ENCODE peak calls at places on chromosome 5, in eight cellular contexts. O, B, V, M, I, E, A and Y are unnamed samples.

GRCh38 chr5:122902263-122902662 is 56.9 kb downstream of the SNX24 start:
- DNase-seq in O (no peak), B (no peak), V (no peak), M (no peak), I (no peak), E (no peak), A (no peak), Y (no peak)

GRCh38 chr5:9820696-9821449 is 190.7 kb upstream of the TAS2R1 start:
- DNase-seq in O (no peak), B (no peak), V (peak; percentile 6), M (no peak), I (no peak), E (no peak), A (no peak), Y (no peak)

GRCh38 chr5:123856736-123857135 is 344.8 kb downstream of the CSNK1G3 start:
- DNase-seq in O (no peak), B (no peak), V (no peak), M (no peak), I (no peak), E (no peak), A (no peak), Y (no peak)

GRCh38 chr5:7871560-7872113 is 2.7 kb downstream of the MTRR start:
- DNase-seq in O (no peak), B (no peak), V (no peak), M (no peak), I (no peak), E (no peak), A (no peak), Y (no peak)

GRCh38 chr5:24005384-24005783 is 498.0 kb downstream of the PRDM9 start:
- DNase-seq in O (no peak), B (no peak), V (no peak), M (no peak), I (no peak), E (no peak), A (no peak), Y (no peak)

GRCh38 chr5:111511174-111512025 is 935 bp downstream of the STARD4 start:
- DNase-seq in O (no peak), B (no peak), V (no peak), M (no peak), I (no peak), E (no peak), A (no peak), Y (no peak)

GRCh38 chr5:90301248-90301647 is 108.3 kb downstream of the CETN3 start:
- DNase-seq in O (no peak), B (no peak), V (no peak), M (no peak), I (no peak), E (no peak), A (no peak), Y (no peak)

GRCh38 chr5:179805529-179806249 is 977 bp downstream of the MGAT4B start:
- DNase-seq in O (no peak), B (peak; percentile 73), V (peak; percentile 98), M (no peak), I (peak; percentile 68), E (peak; percentile 81), A (peak; percentile 61), Y (no peak)

GRCh38 chr5:5159282-5160108 is 19.4 kb downstream of the ADAMTS16 start:
- DNase-seq in O (no peak), B (no peak), V (no peak), M (no peak), I (no peak), E (no peak), A (no peak), Y (no peak)

GRCh38 chr5:51650824-51651223 is 267.6 kb downstream of the ISL1 start:
- DNase-seq in O (no peak), B (no peak), V (no peak), M (no peak), I (no peak), E (no peak), A (no peak), Y (no peak)

GRCh38 chr5:32771037-32771436 is 59.9 kb downstream of the NPR3 start:
- DNase-seq in O (no peak), B (peak; percentile 63), V (no peak), M (no peak), I (no peak), E (no peak), A (no peak), Y (no peak)

GRCh38 chr5:57258052-57258451 is 84.2 kb downstream of the GPBP1 start:
- DNase-seq in O (no peak), B (no peak), V (no peak), M (no peak), I (no peak), E (no peak), A (no peak), Y (no peak)

DNA sequence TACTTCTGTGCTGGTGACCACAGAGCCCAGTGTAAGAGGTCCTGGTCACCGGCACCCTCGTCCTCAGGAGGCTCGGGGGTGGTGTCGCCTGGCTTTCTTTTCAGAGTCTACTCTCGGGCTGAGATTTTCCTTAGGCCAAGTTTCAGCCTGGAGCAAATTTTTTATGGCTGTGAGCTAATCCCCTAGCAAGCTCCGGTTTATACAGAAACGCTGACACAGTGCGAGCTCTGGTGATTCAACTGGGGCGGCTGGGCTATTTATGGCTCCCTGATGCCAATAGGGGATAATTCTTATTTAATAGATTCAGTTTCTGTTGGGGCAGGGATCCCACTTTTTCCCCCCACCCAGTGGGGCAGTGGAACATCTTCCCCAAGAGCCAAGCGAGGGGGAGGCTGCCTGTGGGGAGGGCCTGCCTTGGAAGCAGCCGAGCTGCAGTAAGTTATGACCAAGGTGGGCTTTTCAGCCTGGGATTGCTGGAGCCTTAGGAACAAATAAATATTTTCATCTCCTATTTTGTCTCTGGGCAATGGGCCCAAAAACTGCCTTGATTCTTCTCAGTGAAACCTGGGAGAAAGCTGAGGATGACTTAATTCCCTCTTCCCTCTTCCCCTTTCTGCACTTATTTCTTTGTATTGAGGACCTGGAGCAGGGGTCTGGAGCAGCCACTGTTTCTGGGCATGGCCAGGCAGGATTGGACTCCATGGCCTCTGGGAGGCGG is 129.0 kb downstream of the MACROH2A1 start:
- DNase-seq in O (no peak), B (peak; percentile 64), V (peak; percentile 90), M (no peak), I (no peak), E (no peak), A (no peak), Y (no peak)
- H3K4me1 ChIP-seq in O (no peaks in the 10 kb centered on the region), B (no peaks in the 10 kb centered on the region), V (peaks cover 48% of the 10 kb centered on the region), M (no peaks in the 10 kb centered on the region), I (peaks cover 5% of the 10 kb centered on the region), E (no peaks in the 10 kb centered on the region), A (no peaks in the 10 kb centered on the region), Y (no peaks in the 10 kb centered on the region)

DNA sequence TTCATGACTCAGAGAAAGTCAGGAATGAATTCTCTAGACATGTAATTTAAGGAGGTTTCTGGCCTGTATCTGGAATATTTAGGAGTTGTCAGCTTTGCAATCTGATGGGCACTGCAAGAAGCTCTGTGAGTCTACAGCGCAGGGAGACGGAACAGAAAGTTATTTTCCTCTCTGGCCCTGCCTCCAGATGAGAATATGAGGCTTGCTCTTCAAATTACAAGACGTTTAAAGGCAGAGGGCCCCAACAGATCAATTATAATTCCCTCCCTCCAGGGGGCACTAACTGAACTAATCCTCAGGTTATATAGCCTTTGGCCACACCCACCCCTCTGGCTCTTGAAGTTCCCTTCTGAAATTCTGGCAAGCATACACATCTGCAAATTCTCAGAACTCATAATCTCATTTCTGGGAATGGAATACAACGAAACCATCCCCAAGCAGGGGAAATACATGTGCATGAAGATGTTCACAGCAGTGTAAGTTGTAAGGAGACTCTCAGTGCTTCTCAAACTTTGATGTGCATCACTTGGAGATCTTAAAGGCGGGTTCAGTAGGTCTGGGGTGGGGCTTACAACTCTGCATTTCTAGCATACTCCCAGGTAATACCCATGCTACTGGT is 307.6 kb downstream of the CWC27 start:
- DNase-seq in O (peak; percentile 57), B (peak; percentile 69), V (peak; percentile 73), M (peak; percentile 45), I (no peak), E (no peak), A (peak; percentile 42), Y (no peak)
- H3K4me1 ChIP-seq in O (peaks cover 3% of the 10 kb centered on the region), B (no peaks in the 10 kb centered on the region), V (peaks cover 17% of the 10 kb centered on the region), M (peaks cover 4% of the 10 kb centered on the region), I (no peaks in the 10 kb centered on the region), E (peaks cover 7% of the 10 kb centered on the region), A (peaks cover 38% of the 10 kb centered on the region), Y (no peaks in the 10 kb centered on the region)

DNA sequence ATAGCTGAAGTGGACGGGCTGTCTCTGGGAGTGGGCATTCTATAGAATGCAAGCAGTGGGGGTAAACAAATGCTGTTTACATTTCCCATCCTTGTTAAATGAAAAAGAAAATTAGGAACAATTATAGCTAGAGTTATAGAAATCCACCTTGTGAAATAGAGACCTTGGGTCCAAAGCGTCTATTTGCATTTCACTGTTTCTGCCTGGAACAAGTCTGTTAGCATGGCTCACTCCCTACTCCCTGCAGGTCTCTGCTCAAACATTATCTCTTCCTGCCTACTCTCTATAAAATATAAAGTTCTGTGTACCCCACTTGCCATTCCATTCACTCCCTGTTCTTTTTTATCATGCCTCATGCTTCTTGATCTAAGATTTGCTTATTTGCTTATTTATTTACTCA is 975.7 kb upstream of the WWC1 start:
- DNase-seq in O (no peak), B (no peak), V (no peak), M (no peak), I (no peak), E (no peak), A (no peak), Y (no peak)
- H3K4me1 ChIP-seq in O (no peaks in the 10 kb centered on the region), B (no peaks in the 10 kb centered on the region), V (no peaks in the 10 kb centered on the region), M (peaks cover 5% of the 10 kb centered on the region), I (no peaks in the 10 kb centered on the region), E (no peaks in the 10 kb centered on the region), A (no peaks in the 10 kb centered on the region), Y (no peaks in the 10 kb centered on the region)

GRCh38 chr5:132464155-132464939 is 26.2 kb downstream of the IRF1 start:
- DNase-seq in O (no peak), B (no peak), V (peak; percentile 87), M (no peak), I (no peak), E (no peak), A (no peak), Y (no peak)
- H3K4me1 ChIP-seq in O (peaks cover 45% of the 10 kb centered on the region), B (no peaks in the 10 kb centered on the region), V (peaks cover 51% of the 10 kb centered on the region), M (no peaks in the 10 kb centered on the region), I (peaks cover 55% of the 10 kb centered on the region), E (peaks cover 70% of the 10 kb centered on the region), A (no peaks in the 10 kb centered on the region), Y (peaks cover 19% of the 10 kb centered on the region)